ENCODE peak calls at places on chromosomes 11 and 22, in nine cellular contexts. One of them, this sample, is unnamed.

GRCh38 chr11:58963551-58964075 is 24.3 kb downstream of the GLYATL1 start:
- DNase-seq in right atrium auricular region: no peak
- DNase-seq in effector memory CD4-positive, alpha-beta T cell: no peak
- DNase-seq in AG09309: peak; percentile 37
- DNase-seq in astrocyte of the spinal cord: peak; percentile 69
- DNase-seq in neural progenitor cell: peak; percentile 81
- DNase-seq in cardiac muscle cell: peak; percentile 46
- DNase-seq in ovary: no peak
- DNase-seq in GM23338: peak; percentile 97
- DNase-seq in this sample: peak; percentile 6

GRCh38 chr11:10375280-10376048 is 70.6 kb downstream of the ADM start:
- DNase-seq in right atrium auricular region: no peak
- DNase-seq in GM23338: no peak
- DNase-seq in neural progenitor cell: no peak
- DNase-seq in ovary: no peak
- DNase-seq in astrocyte of the spinal cord: peak; percentile 96
- DNase-seq in cardiac muscle cell: no peak
- DNase-seq in effector memory CD4-positive, alpha-beta T cell: no peak
- DNase-seq in AG09309: peak; percentile 96
- DNase-seq in this sample: peak; percentile 55

GRCh38 chr11:27241316-27242122 is 121.5 kb downstream of the CCDC34 start:
- DNase-seq in neural progenitor cell: no peak
- DNase-seq in right atrium auricular region: no peak
- DNase-seq in effector memory CD4-positive, alpha-beta T cell: no peak
- DNase-seq in ovary: no peak
- DNase-seq in astrocyte of the spinal cord: peak; percentile 86
- DNase-seq in GM23338: no peak
- DNase-seq in AG09309: peak; percentile 78
- DNase-seq in cardiac muscle cell: no peak
- DNase-seq in this sample: peak; percentile 14

GRCh38 chr22:45678961-45679912 is 7.6 kb downstream of the ATXN10 start:
- DNase-seq in right atrium auricular region: no peak
- DNase-seq in GM23338: no peak
- DNase-seq in astrocyte of the spinal cord: peak; percentile 80
- DNase-seq in ovary: no peak
- DNase-seq in effector memory CD4-positive, alpha-beta T cell: no peak
- DNase-seq in AG09309: peak; percentile 61
- DNase-seq in neural progenitor cell: no peak
- DNase-seq in cardiac muscle cell: no peak
- DNase-seq in this sample: peak; percentile 57

GRCh38 chr11:13160302-13160701 is 117.3 kb upstream of the BMAL1 start:
- DNase-seq in AG09309: no peak
- DNase-seq in ovary: no peak
- DNase-seq in cardiac muscle cell: no peak
- DNase-seq in right atrium auricular region: no peak
- DNase-seq in GM23338: no peak
- DNase-seq in effector memory CD4-positive, alpha-beta T cell: no peak
- DNase-seq in neural progenitor cell: no peak
- DNase-seq in astrocyte of the spinal cord: no peak
- DNase-seq in this sample: no peak

GRCh38 chr22:42811510-42811909 is 45.6 kb downstream of the ARFGAP3 start:
- DNase-seq in ovary: no peak
- DNase-seq in effector memory CD4-positive, alpha-beta T cell: no peak
- DNase-seq in cardiac muscle cell: no peak
- DNase-seq in neural progenitor cell: no peak
- DNase-seq in right atrium auricular region: no peak
- DNase-seq in AG09309: no peak
- DNase-seq in GM23338: no peak
- DNase-seq in astrocyte of the spinal cord: no peak
- DNase-seq in this sample: no peak

GRCh38 chr11:74707182-74707581 is 24.0 kb downstream of the CHRDL2 start:
- DNase-seq in cardiac muscle cell: no peak
- DNase-seq in astrocyte of the spinal cord: no peak
- DNase-seq in neural progenitor cell: no peak
- DNase-seq in right atrium auricular region: no peak
- DNase-seq in effector memory CD4-positive, alpha-beta T cell: no peak
- DNase-seq in AG09309: no peak
- DNase-seq in GM23338: no peak
- DNase-seq in ovary: no peak
- DNase-seq in this sample: no peak

GRCh38 chr11:97280347-97280746 is 890.5 kb downstream of the JRKL start:
- DNase-seq in right atrium auricular region: no peak
- DNase-seq in ovary: no peak
- DNase-seq in GM23338: no peak
- DNase-seq in astrocyte of the spinal cord: no peak
- DNase-seq in effector memory CD4-positive, alpha-beta T cell: no peak
- DNase-seq in cardiac muscle cell: no peak
- DNase-seq in neural progenitor cell: no peak
- DNase-seq in AG09309: no peak
- DNase-seq in this sample: no peak

GRCh38 chr11:89491141-89491690 is at the start of gene NOX4:
- DNase-seq in ovary: peak; percentile 40
- DNase-seq in neural progenitor cell: peak; percentile 88
- DNase-seq in AG09309: no peak
- DNase-seq in effector memory CD4-positive, alpha-beta T cell: no peak
- DNase-seq in cardiac muscle cell: peak; percentile 67
- DNase-seq in GM23338: peak; percentile 82
- DNase-seq in right atrium auricular region: peak; percentile 63
- DNase-seq in astrocyte of the spinal cord: peak; percentile 76
- DNase-seq in this sample: peak; percentile 16

GRCh38 chr11:47356998-47357329 is 4.5 kb upstream of the MYBPC3 start:
- DNase-seq in cardiac muscle cell: no peak
- DNase-seq in AG09309: no peak
- DNase-seq in neural progenitor cell: no peak
- DNase-seq in effector memory CD4-positive, alpha-beta T cell: no peak
- DNase-seq in GM23338: no peak
- DNase-seq in ovary: no peak
- DNase-seq in astrocyte of the spinal cord: no peak
- DNase-seq in right atrium auricular region: no peak
- DNase-seq in this sample: no peak

GRCh38 chr11:57491371-57492061 is 24.0 kb downstream of the SLC43A1 start:
- DNase-seq in effector memory CD4-positive, alpha-beta T cell: no peak
- DNase-seq in neural progenitor cell: peak; percentile 72
- DNase-seq in GM23338: peak; percentile 85
- DNase-seq in right atrium auricular region: no peak
- DNase-seq in cardiac muscle cell: peak; percentile 42
- DNase-seq in ovary: no peak
- DNase-seq in AG09309: no peak
- DNase-seq in astrocyte of the spinal cord: no peak
- DNase-seq in this sample: peak; percentile 34

GRCh38 chr11:106457727-106458126 is 380.3 kb downstream of the AASDHPPT start:
- DNase-seq in astrocyte of the spinal cord: peak; percentile 67
- DNase-seq in neural progenitor cell: no peak
- DNase-seq in AG09309: peak; percentile 57
- DNase-seq in right atrium auricular region: no peak
- DNase-seq in cardiac muscle cell: no peak
- DNase-seq in effector memory CD4-positive, alpha-beta T cell: no peak
- DNase-seq in ovary: no peak
- DNase-seq in GM23338: no peak
- DNase-seq in this sample: no peak

GRCh38 chr11:3126207-3126865 is 38.8 kb downstream of the OSBPL5 start:
- DNase-seq in right atrium auricular region: no peak
- DNase-seq in AG09309: no peak
- DNase-seq in cardiac muscle cell: no peak
- DNase-seq in effector memory CD4-positive, alpha-beta T cell: no peak
- DNase-seq in GM23338: no peak
- DNase-seq in astrocyte of the spinal cord: no peak
- DNase-seq in neural progenitor cell: no peak
- DNase-seq in ovary: peak; percentile 48
- DNase-seq in this sample: no peak

GRCh38 chr11:75560644-75561043 is 1.4 kb upstream of the SERPINH1 start:
- DNase-seq in neural progenitor cell: no peak
- DNase-seq in astrocyte of the spinal cord: peak; percentile 16
- DNase-seq in right atrium auricular region: no peak
- DNase-seq in ovary: no peak
- DNase-seq in effector memory CD4-positive, alpha-beta T cell: no peak
- DNase-seq in GM23338: no peak
- DNase-seq in cardiac muscle cell: no peak
- DNase-seq in AG09309: no peak
- DNase-seq in this sample: no peak

GRCh38 chr11:94754335-94754734 is 13.8 kb upstream of the AMOTL1 start:
- DNase-seq in GM23338: no peak
- DNase-seq in cardiac muscle cell: peak; percentile 60
- DNase-seq in effector memory CD4-positive, alpha-beta T cell: no peak
- DNase-seq in AG09309: no peak
- DNase-seq in neural progenitor cell: no peak
- DNase-seq in right atrium auricular region: no peak
- DNase-seq in astrocyte of the spinal cord: no peak
- DNase-seq in ovary: no peak
- DNase-seq in this sample: peak; percentile 27

GRCh38 chr11:67261942-67262681 is 4.2 kb upstream of the GRK2 start:
- DNase-seq in GM23338: peak; percentile 60
- DNase-seq in ovary: peak; percentile 28
- DNase-seq in effector memory CD4-positive, alpha-beta T cell: no peak
- DNase-seq in cardiac muscle cell: no peak
- DNase-seq in neural progenitor cell: no peak
- DNase-seq in right atrium auricular region: no peak
- DNase-seq in AG09309: no peak
- DNase-seq in astrocyte of the spinal cord: no peak
- DNase-seq in this sample: no peak

GRCh38 chr11:32779131-32779530 is 15.3 kb downstream of the CCDC73 start:
- DNase-seq in right atrium auricular region: no peak
- DNase-seq in GM23338: no peak
- DNase-seq in cardiac muscle cell: no peak
- DNase-seq in effector memory CD4-positive, alpha-beta T cell: no peak
- DNase-seq in neural progenitor cell: no peak
- DNase-seq in ovary: no peak
- DNase-seq in astrocyte of the spinal cord: no peak
- DNase-seq in AG09309: no peak
- DNase-seq in this sample: no peak

GRCh38 chr11:22387126-22387525 is 48.9 kb downstream of the SLC17A6 start:
- DNase-seq in cardiac muscle cell: no peak
- DNase-seq in neural progenitor cell: no peak
- DNase-seq in effector memory CD4-positive, alpha-beta T cell: no peak
- DNase-seq in AG09309: no peak
- DNase-seq in right atrium auricular region: no peak
- DNase-seq in ovary: no peak
- DNase-seq in astrocyte of the spinal cord: no peak
- DNase-seq in GM23338: no peak
- DNase-seq in this sample: no peak

GRCh38 chr22:32199341-32199740 is 5.5 kb downstream of the RFPL2 start:
- DNase-seq in AG09309: no peak
- DNase-seq in astrocyte of the spinal cord: no peak
- DNase-seq in effector memory CD4-positive, alpha-beta T cell: no peak
- DNase-seq in ovary: no peak
- DNase-seq in GM23338: no peak
- DNase-seq in cardiac muscle cell: no peak
- DNase-seq in neural progenitor cell: no peak
- DNase-seq in right atrium auricular region: peak; percentile 44
- DNase-seq in this sample: no peak

DNA sequence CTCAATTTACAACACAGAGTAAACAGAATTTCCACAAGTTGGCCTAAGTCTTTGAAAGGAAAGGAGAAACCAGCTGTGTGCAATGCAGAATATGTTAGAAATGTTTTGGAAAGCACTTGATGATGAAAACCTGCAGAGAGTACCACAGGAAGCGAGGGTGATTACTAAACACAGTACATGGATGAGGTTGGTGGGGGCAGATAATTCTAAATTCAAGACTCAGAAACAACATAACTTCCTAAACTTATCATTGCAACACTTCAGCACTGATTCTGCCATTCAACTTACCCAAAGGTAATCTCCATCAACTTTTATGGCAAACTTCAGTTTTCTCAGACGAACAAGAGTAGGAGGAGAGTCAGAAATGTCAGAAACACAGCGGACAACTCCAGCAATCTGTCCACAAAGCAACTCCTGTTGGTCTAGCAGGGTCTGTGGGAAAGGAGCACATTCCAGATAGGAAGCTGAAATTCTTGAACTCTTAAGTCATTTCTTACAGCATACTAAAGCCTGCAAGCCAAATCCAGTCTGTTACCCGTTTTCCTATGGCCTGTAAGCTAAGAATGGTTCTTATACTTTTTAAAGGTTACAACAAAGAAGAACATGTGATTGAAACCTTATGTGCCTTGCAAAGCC is 6.8 kb downstream of the HPS4 start:
- DNase-seq in right atrium auricular region: no peak
- DNase-seq in astrocyte of the spinal cord: peak; percentile 73
- DNase-seq in cardiac muscle cell: no peak
- DNase-seq in neural progenitor cell: no peak
- DNase-seq in AG09309: no peak
- DNase-seq in GM23338: no peak
- DNase-seq in effector memory CD4-positive, alpha-beta T cell: no peak
- DNase-seq in ovary: no peak
- DNase-seq in this sample: peak; percentile 23
- H3K4me3 ChIP-seq in right atrium auricular region: no peak overlapping the region
- H3K4me3 ChIP-seq in astrocyte of the spinal cord: no peak overlapping the region
- H3K4me3 ChIP-seq in cardiac muscle cell: no peak overlapping the region
- H3K4me3 ChIP-seq in neural progenitor cell: no peak overlapping the region
- H3K4me3 ChIP-seq in AG09309: no peak overlapping the region
- H3K4me3 ChIP-seq in GM23338: no peak overlapping the region
- H3K4me3 ChIP-seq in effector memory CD4-positive, alpha-beta T cell: no peak overlapping the region
- H3K4me3 ChIP-seq in ovary: no peak overlapping the region
- H3K4me3 ChIP-seq in this sample: no peak overlapping the region

GRCh38 chr11:117822031-117822521 is 2.5 kb downstream of the FXYD2 start:
- DNase-seq in AG09309: no peak
- DNase-seq in effector memory CD4-positive, alpha-beta T cell: no peak
- DNase-seq in right atrium auricular region: no peak
- DNase-seq in cardiac muscle cell: peak; percentile 45
- DNase-seq in GM23338: peak; percentile 74
- DNase-seq in astrocyte of the spinal cord: no peak
- DNase-seq in ovary: no peak
- DNase-seq in neural progenitor cell: peak; percentile 68
- DNase-seq in this sample: no peak
- H3K4me3 ChIP-seq in AG09309: no peak overlapping the region
- H3K4me3 ChIP-seq in effector memory CD4-positive, alpha-beta T cell: no peak overlapping the region
- H3K4me3 ChIP-seq in right atrium auricular region: no peak overlapping the region
- H3K4me3 ChIP-seq in cardiac muscle cell: no peak overlapping the region
- H3K4me3 ChIP-seq in GM23338: no peak overlapping the region
- H3K4me3 ChIP-seq in astrocyte of the spinal cord: no peak overlapping the region
- H3K4me3 ChIP-seq in ovary: no peak overlapping the region
- H3K4me3 ChIP-seq in neural progenitor cell: no peak overlapping the region
- H3K4me3 ChIP-seq in this sample: no peak overlapping the region

GRCh38 chr22:49798486-49799151 is 29.1 kb downstream of the BRD1 start:
- DNase-seq in AG09309: no peak
- DNase-seq in GM23338: no peak
- DNase-seq in right atrium auricular region: no peak
- DNase-seq in cardiac muscle cell: no peak
- DNase-seq in astrocyte of the spinal cord: no peak
- DNase-seq in ovary: no peak
- DNase-seq in neural progenitor cell: no peak
- DNase-seq in effector memory CD4-positive, alpha-beta T cell: no peak
- DNase-seq in this sample: no peak
- H3K4me3 ChIP-seq in AG09309: no peak overlapping the region
- H3K4me3 ChIP-seq in GM23338: no peak overlapping the region
- H3K4me3 ChIP-seq in right atrium auricular region: no peak overlapping the region
- H3K4me3 ChIP-seq in cardiac muscle cell: no peak overlapping the region
- H3K4me3 ChIP-seq in astrocyte of the spinal cord: no peak overlapping the region
- H3K4me3 ChIP-seq in ovary: no peak overlapping the region
- H3K4me3 ChIP-seq in neural progenitor cell: no peak overlapping the region
- H3K4me3 ChIP-seq in effector memory CD4-positive, alpha-beta T cell: no peak overlapping the region
- H3K4me3 ChIP-seq in this sample: no peak overlapping the region

DNA sequence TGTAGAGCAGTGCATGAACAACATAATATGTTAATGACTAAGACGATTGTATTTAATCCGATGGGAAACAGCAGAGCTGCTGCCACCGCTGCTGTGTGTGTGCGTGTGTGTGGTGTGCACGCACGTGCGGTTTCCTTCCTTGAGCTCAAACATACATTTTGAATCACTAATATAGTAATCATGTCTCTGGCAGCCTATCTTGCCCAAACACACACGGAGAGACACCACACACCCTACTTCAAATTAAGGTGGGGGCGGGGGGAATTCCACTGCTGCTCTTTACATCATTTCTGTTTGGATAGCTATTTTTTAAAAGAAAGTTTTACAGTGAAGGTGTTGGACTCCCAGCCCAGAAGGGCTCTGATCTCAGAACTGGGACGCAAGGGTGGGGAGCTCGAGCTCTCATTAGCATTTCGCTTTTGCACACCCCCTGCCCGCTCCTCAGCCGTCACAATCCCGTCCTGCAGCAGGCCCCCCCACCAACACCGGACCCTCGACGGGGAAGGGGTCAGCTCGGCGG is 648 bp upstream of the FAM83F start:
- DNase-seq in astrocyte of the spinal cord: no peak
- DNase-seq in cardiac muscle cell: no peak
- DNase-seq in AG09309: no peak
- DNase-seq in GM23338: no peak
- DNase-seq in ovary: no peak
- DNase-seq in right atrium auricular region: no peak
- DNase-seq in effector memory CD4-positive, alpha-beta T cell: peak; percentile 37
- DNase-seq in neural progenitor cell: no peak
- DNase-seq in this sample: no peak
- H3K4me3 ChIP-seq in astrocyte of the spinal cord: no peak overlapping the region
- H3K4me3 ChIP-seq in cardiac muscle cell: no peak overlapping the region
- H3K4me3 ChIP-seq in AG09309: no peak overlapping the region
- H3K4me3 ChIP-seq in GM23338: peak overlapping the region; percentile 55
- H3K4me3 ChIP-seq in ovary: no peak overlapping the region
- H3K4me3 ChIP-seq in right atrium auricular region: no peak overlapping the region
- H3K4me3 ChIP-seq in effector memory CD4-positive, alpha-beta T cell: peak overlapping the region; percentile 23
- H3K4me3 ChIP-seq in neural progenitor cell: peak overlapping the region; percentile 12
- H3K4me3 ChIP-seq in this sample: no peak overlapping the region

This sample was measured in fibroblast of villous mesenchyme.